ENCODE peak calls at places on chromosome X, in seven cellular contexts. R is GM12865, D is D341Med, X is HFFc6, T is mammary epithelial cell, Z is cardiac fibroblast, B is GM18507. U is an unnamed sample.

GRCh38 chrX:69538321-69538876 is 34.3 kb downstream of the NALF2 start:
- DNase-seq in R (peak; percentile 59), D (peak; percentile 74), X (no peak), T (peak; percentile 14), Z (peak; percentile 72), B (peak; percentile 33), U (no peak)

GRCh38 chrX:63747331-63747730 is 37.7 kb downstream of the ARHGEF9 start:
- DNase-seq in R (no peak), D (no peak), X (peak; percentile 18), T (peak; percentile 42), Z (peak; percentile 71), B (no peak), U (no peak)

GRCh38 chrX:154804564-154804956 is 725 bp downstream of the MPP1 start:
- DNase-seq in R (no peak), D (no peak), X (peak; percentile 10), T (no peak), Z (no peak), B (no peak), U (peak; percentile 7)

GRCh38 chrX:141760761-141761160 is 62.2 kb upstream of the SPANXD start:
- DNase-seq in R (no peak), D (no peak), X (peak; percentile 5), T (peak; percentile 11), Z (no peak), B (no peak), U (no peak)

GRCh38 chrX:40564447-40564846 is 16.3 kb upstream of the ATP6AP2 start:
- DNase-seq in R (no peak), D (no peak), X (no peak), T (no peak), Z (no peak), B (no peak), U (no peak)

GRCh38 chrX:68846536-68846935 is 17.7 kb downstream of the EFNB1 start:
- DNase-seq in R (no peak), D (no peak), X (no peak), T (no peak), Z (no peak), B (no peak), U (no peak)

GRCh38 chrX:72255445-72255844 is 16.6 kb upstream of the ERCC6L start:
- DNase-seq in R (no peak), D (no peak), X (no peak), T (no peak), Z (no peak), B (no peak), U (no peak)

GRCh38 chrX:118644378-118644777 is 83.0 kb upstream of the IL13RA1 start:
- DNase-seq in R (peak; percentile 2), D (no peak), X (peak; percentile 45), T (peak; percentile 23), Z (peak; percentile 56), B (no peak), U (no peak)

GRCh38 chrX:27575565-27575964 is 14.6 kb upstream of the DCAF8L2 start:
- DNase-seq in R (no peak), D (no peak), X (no peak), T (peak; percentile 49), Z (peak; percentile 39), B (no peak), U (no peak)

GRCh38 chrX:39619182-39620009 is 478.4 kb downstream of the BCOR start:
- DNase-seq in R (no peak), D (no peak), X (no peak), T (no peak), Z (peak; percentile 34), B (no peak), U (peak; percentile 42)

GRCh38 chrX:123860983-123861382 is 1.1 kb downstream of the XIAP start:
- DNase-seq in R (peak; percentile 15), D (no peak), X (no peak), T (peak; percentile 7), Z (peak; percentile 49), B (no peak), U (peak; percentile 12)

GRCh38 chrX:130393451-130394074 is 8.1 kb upstream of the GPR119 start:
- DNase-seq in R (peak; percentile 18), D (peak; percentile 69), X (peak; percentile 43), T (peak; percentile 28), Z (peak; percentile 62), B (no peak), U (peak; percentile 47)

GRCh38 chrX:31714797-31715196 is 643.0 kb upstream of the FTHL17 start:
- DNase-seq in R (no peak), D (no peak), X (no peak), T (no peak), Z (no peak), B (no peak), U (no peak)

GRCh38 chrX:121579016-121579760 is 531.8 kb downstream of the GLUD2 start:
- DNase-seq in R (peak; percentile 30), D (no peak), X (no peak), T (peak; percentile 12), Z (peak; percentile 49), B (no peak), U (no peak)

GRCh38 chrX:56233682-56234081 is 1.5 kb downstream of the KLF8 start:
- DNase-seq in R (peak; percentile 88), D (no peak), X (no peak), T (peak; percentile 81), Z (peak; percentile 5), B (no peak), U (no peak)

GRCh38 chrX:38805294-38806053 is 4.2 kb downstream of the MID1IP1 start:
- DNase-seq in R (peak; percentile 70), D (peak; percentile 55), X (peak; percentile 56), T (peak; percentile 70), Z (peak; percentile 86), B (no peak), U (peak; percentile 54)

GRCh38 chrX:626745-627509 is 3.7 kb upstream of the SHOX start:
- DNase-seq in R (no peak), D (peak; percentile 46), X (peak; percentile 84), T (no peak), Z (no peak), B (no peak), U (no peak)

GRCh38 chrX:49186125-49187027 is at the start of gene PRICKLE3:
- DNase-seq in R (peak; percentile 87), D (peak; percentile 75), X (peak; percentile 31), T (peak; percentile 60), Z (peak; percentile 65), B (no peak), U (no peak)

GRCh38 chrX:14673764-14674163 is 144.4 kb downstream of the GLRA2 start:
- DNase-seq in R (peak; percentile 80), D (peak; percentile 10), X (peak; percentile 84), T (peak; percentile 91), Z (peak; percentile 76), B (no peak), U (peak; percentile 54)

GRCh38 chrX:45852884-45853283 is 652.2 kb upstream of the DIPK2B start:
- DNase-seq in R (no peak), D (no peak), X (peak; percentile 55), T (peak; percentile 44), Z (no peak), B (no peak), U (no peak)

GRCh38 chrX:56468441-56468840 is 95.0 kb upstream of the UBQLN2 start:
- DNase-seq in R (no peak), D (no peak), X (no peak), T (no peak), Z (no peak), B (no peak), U (no peak)

GRCh38 chrX:16033336-16033735 is 90.0 kb upstream of the GRPR start:
- DNase-seq in R (no peak), D (no peak), X (no peak), T (no peak), Z (peak; percentile 48), B (no peak), U (no peak)

GRCh38 chrX:137432609-137433008 is 133.3 kb upstream of the ZIC3 start:
- DNase-seq in R (peak; percentile 39), D (no peak), X (no peak), T (no peak), Z (no peak), B (no peak), U (no peak)

GRCh38 chrX:12970691-12971202 is 4.2 kb upstream of the TMSB4X start:
- DNase-seq in R (peak; percentile 72), D (no peak), X (no peak), T (no peak), Z (peak; percentile 81), B (no peak), U (no peak)

GRCh38 chrX:110044531-110045249 is 41.8 kb downstream of the TMEM164 start:
- DNase-seq in R (no peak), D (peak; percentile 44), X (no peak), T (no peak), Z (peak; percentile 11), B (no peak), U (no peak)

GRCh38 chrX:41474726-41475100 is 27.6 kb downstream of the NYX start:
- DNase-seq in R (no peak), D (no peak), X (no peak), T (no peak), Z (no peak), B (no peak), U (no peak)

GRCh38 chrX:38627683-38628082 is 66.3 kb downstream of the TSPAN7 start:
- DNase-seq in R (peak; percentile 57), D (peak; percentile 46), X (peak; percentile 2), T (peak; percentile 19), Z (peak; percentile 0), B (no peak), U (peak; percentile 23)